ENCODE peak calls at places on chromosomes 4 and X, in five cellular contexts. U, D, L, S and F are unnamed samples.

GRCh38 chr4:14336656-14337055 is 665.6 kb upstream of the CPEB2 start:
- DNase-seq in U (no peak), L (no peak), S (peak), D (no peak), F (no peak)

GRCh38 chr4:2647403-2648158 is 108.6 kb downstream of the TNIP2 start:
- DNase-seq in U (no peak), S (no peak), L (no peak), D (no peak), F (no peak)

GRCh38 chr4:133162941-133163340 is 13.8 kb downstream of the PCDH10 start:
- DNase-seq in U (peak), S (no peak), L (no peak), D (peak), F (no peak)

GRCh38 chr4:152050098-152050497 is 289.3 kb upstream of the GATB start:
- DNase-seq in S (no peak), D (no peak), L (no peak), U (no peak), F (no peak)

GRCh38 chr4:157918036-157918832 is 254.6 kb downstream of the GASK1B start:
- DNase-seq in S (no peak), D (no peak), L (no peak), U (no peak), F (no peak)

GRCh38 chr4:56909083-56909981 is 1.6 kb downstream of the REST start:
- DNase-seq in D (peak), L (peak), S (peak), U (peak), F (no peak)

GRCh38 chr4:121454251-121454979 is 73.6 kb upstream of the QRFPR start:
- DNase-seq in D (peak), S (peak), L (no peak), U (no peak), F (no peak)

GRCh38 chr4:23828779-23829178 is 61.1 kb downstream of the PPARGC1A start:
- DNase-seq in U (no peak), D (no peak), L (no peak), S (no peak), F (no peak)

GRCh38 chr4:128587382-128587781 is 222.1 kb upstream of the JADE1 start:
- DNase-seq in D (no peak), U (no peak), S (no peak), L (no peak), F (no peak)

GRCh38 chrX:40818236-40818635 is 82.9 kb upstream of the MED14 start:
- DNase-seq in L (no peak), D (no peak), S (no peak), U (no peak), F (no peak)

GRCh38 chrX:133674726-133675470 is 259.6 kb upstream of the GPC4 start:
- DNase-seq in U (no peak), D (peak), L (no peak), S (peak), F (no peak)

GRCh38 chr4:56976878-56977320 is 507 bp downstream of the NOA1 start:
- DNase-seq in U (no peak), L (peak), S (peak), D (peak), F (peak)

GRCh38 chrX:2719774-2720447 is 28.8 kb downstream of the CD99 start:
- DNase-seq in D (no peak), S (no peak), L (no peak), U (no peak), F (no peak)

GRCh38 chr4:142585411-142585810 is 260.7 kb downstream of the INPP4B start:
- DNase-seq in D (no peak), S (peak), L (no peak), U (no peak), F (no peak)

GRCh38 chr4:101089168-101089567 is 258.2 kb downstream of the PPP3CA start:
- DNase-seq in S (no peak), D (no peak), U (no peak), L (no peak), F (no peak)